ENCODE peak calls at places on chromosomes 1 and 21, in four cellular contexts. One of them, this sample, is unnamed.

GRCh38 chr1:6603851-6604558 is 1.3 kb upstream of the KLHL21 start:
- DNase-seq in fibroblast of lung: peak
- DNase-seq in natural killer cell: no peak
- DNase-seq in pancreas: peak
- DNase-seq in this sample: peak

GRCh38 chr21:36753556-36753955 is 54.6 kb downstream of the SIM2 start:
- DNase-seq in fibroblast of lung: no peak
- DNase-seq in natural killer cell: no peak
- DNase-seq in pancreas: no peak
- DNase-seq in this sample: peak

GRCh38 chr21:18522181-18522771 is 118.7 kb upstream of the TMPRSS15 start:
- DNase-seq in fibroblast of lung: peak
- DNase-seq in natural killer cell: no peak
- DNase-seq in pancreas: no peak
- DNase-seq in this sample: no peak

GRCh38 chr1:10755977-10756521 is 40.4 kb downstream of the CASZ1 start:
- DNase-seq in fibroblast of lung: peak
- DNase-seq in natural killer cell: peak
- DNase-seq in pancreas: no peak
- DNase-seq in this sample: peak

GRCh38 chr1:207454046-207454964 is at the start of gene CR2:
- DNase-seq in fibroblast of lung: no peak
- DNase-seq in natural killer cell: peak
- DNase-seq in pancreas: peak
- DNase-seq in this sample: no peak

GRCh38 chr1:201282931-201283829 is at the start of gene PKP1:
- DNase-seq in fibroblast of lung: peak
- DNase-seq in natural killer cell: no peak
- DNase-seq in pancreas: peak
- DNase-seq in this sample: peak

GRCh38 chr1:26336477-26337205 is 17.3 kb downstream of the CRYBG2 start:
- DNase-seq in fibroblast of lung: no peak
- DNase-seq in natural killer cell: peak
- DNase-seq in pancreas: peak
- DNase-seq in this sample: no peak

GRCh38 chr1:212512731-212513559 is 80.2 kb downstream of the NENF start:
- DNase-seq in fibroblast of lung: no peak
- DNase-seq in natural killer cell: no peak
- DNase-seq in pancreas: no peak
- DNase-seq in this sample: peak

GRCh38 chr1:85378526-85378925 is 86.4 kb downstream of the DDAH1 start:
- DNase-seq in fibroblast of lung: no peak
- DNase-seq in natural killer cell: no peak
- DNase-seq in pancreas: no peak
- DNase-seq in this sample: no peak

GRCh38 chr1:58999676-59000075 is 215.8 kb upstream of the JUN start:
- DNase-seq in fibroblast of lung: no peak
- DNase-seq in natural killer cell: no peak
- DNase-seq in pancreas: no peak
- DNase-seq in this sample: no peak

GRCh38 chr1:38090796-38091195 is 44.2 kb upstream of the POU3F1 start:
- DNase-seq in fibroblast of lung: no peak
- DNase-seq in natural killer cell: no peak
- DNase-seq in pancreas: no peak
- DNase-seq in this sample: no peak

GRCh38 chr1:47738560-47739182 is 258.5 kb downstream of the TRABD2B start:
- DNase-seq in fibroblast of lung: peak
- DNase-seq in natural killer cell: no peak
- DNase-seq in pancreas: peak
- DNase-seq in this sample: peak

GRCh38 chr21:26047279-26047967 is 123.1 kb downstream of the APP start:
- DNase-seq in fibroblast of lung: no peak
- DNase-seq in natural killer cell: no peak
- DNase-seq in pancreas: peak
- DNase-seq in this sample: no peak

GRCh38 chr1:56446531-56447098 is 132.7 kb downstream of the PLPP3 start:
- DNase-seq in fibroblast of lung: peak
- DNase-seq in natural killer cell: no peak
- DNase-seq in pancreas: no peak
- DNase-seq in this sample: no peak

GRCh38 chr21:26842976-26843911 is 2.0 kb downstream of the ADAMTS1 start:
- DNase-seq in fibroblast of lung: peak
- DNase-seq in natural killer cell: peak
- DNase-seq in pancreas: peak
- DNase-seq in this sample: peak

GRCh38 chr1:204506969-204507316 is 9.3 kb upstream of the MDM4 start:
- DNase-seq in fibroblast of lung: peak
- DNase-seq in natural killer cell: peak
- DNase-seq in pancreas: peak
- DNase-seq in this sample: peak

GRCh38 chr1:204505674-204506073 is 10.5 kb upstream of the MDM4 start:
- DNase-seq in fibroblast of lung: no peak
- DNase-seq in natural killer cell: no peak
- DNase-seq in pancreas: no peak
- DNase-seq in this sample: no peak

GRCh38 chr1:204507317-204508105 is 8.7 kb upstream of the MDM4 start:
- DNase-seq in fibroblast of lung: peak
- DNase-seq in natural killer cell: no peak
- DNase-seq in pancreas: peak
- DNase-seq in this sample: peak

GRCh38 chr1:204503913-204504519 is 9.4 kb upstream of the PIK3C2B start:
- DNase-seq in fibroblast of lung: no peak
- DNase-seq in natural killer cell: no peak
- DNase-seq in pancreas: no peak
- DNase-seq in this sample: no peak

GRCh38 chr1:204506091-204506968 is 9.9 kb upstream of the MDM4 start:
- DNase-seq in fibroblast of lung: peak
- DNase-seq in natural killer cell: peak
- DNase-seq in pancreas: peak
- DNase-seq in this sample: peak
- TF ChIP-seq CTCF in fibroblast of lung: no peak
- TF ChIP-seq CTCF in natural killer cell: no peak
- TF ChIP-seq CTCF in pancreas: no peak
- TF ChIP-seq CTCF in this sample: no peak

GRCh38 chr21:31457675-31458074 is 113.6 kb upstream of the TIAM1 start:
- DNase-seq in fibroblast of lung: no peak
- DNase-seq in natural killer cell: no peak
- DNase-seq in pancreas: no peak
- DNase-seq in this sample: no peak
- TF ChIP-seq CTCF in fibroblast of lung: no peak
- TF ChIP-seq CTCF in natural killer cell: no peak
- TF ChIP-seq CTCF in pancreas: no peak
- TF ChIP-seq CTCF in this sample: no peak

GRCh38 chr21:41659791-41660560 is 106.9 kb downstream of the RIPK4 start:
- DNase-seq in fibroblast of lung: peak
- DNase-seq in natural killer cell: no peak
- DNase-seq in pancreas: no peak
- DNase-seq in this sample: peak
- TF ChIP-seq CTCF in fibroblast of lung: peak
- TF ChIP-seq CTCF in natural killer cell: no peak
- TF ChIP-seq CTCF in pancreas: no peak
- TF ChIP-seq CTCF in this sample: no peak

DNA sequence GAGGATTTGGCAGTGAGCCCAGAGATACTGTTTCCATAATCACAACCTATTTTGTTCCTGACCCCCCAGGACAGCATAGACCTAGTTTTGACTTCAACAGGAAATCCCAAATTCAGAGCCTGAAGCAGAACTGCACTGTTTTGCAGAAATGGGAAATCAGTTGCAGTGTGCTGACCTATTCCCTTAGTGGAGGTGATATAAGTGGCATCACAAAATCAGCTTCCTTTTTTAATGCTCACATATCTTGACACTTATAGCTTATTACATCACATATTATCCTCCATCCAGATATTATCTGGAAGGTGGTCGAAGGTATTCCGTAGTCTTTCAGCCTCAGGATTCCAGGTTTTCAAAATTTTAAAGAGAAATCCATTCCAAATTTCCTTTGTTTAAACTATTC is 106.2 kb upstream of the DPYD start:
- DNase-seq in fibroblast of lung: no peak
- DNase-seq in natural killer cell: no peak
- DNase-seq in pancreas: no peak
- DNase-seq in this sample: no peak
- TF ChIP-seq CTCF in fibroblast of lung: no peak
- TF ChIP-seq CTCF in natural killer cell: no peak
- TF ChIP-seq CTCF in pancreas: no peak
- TF ChIP-seq CTCF in this sample: no peak

DNA sequence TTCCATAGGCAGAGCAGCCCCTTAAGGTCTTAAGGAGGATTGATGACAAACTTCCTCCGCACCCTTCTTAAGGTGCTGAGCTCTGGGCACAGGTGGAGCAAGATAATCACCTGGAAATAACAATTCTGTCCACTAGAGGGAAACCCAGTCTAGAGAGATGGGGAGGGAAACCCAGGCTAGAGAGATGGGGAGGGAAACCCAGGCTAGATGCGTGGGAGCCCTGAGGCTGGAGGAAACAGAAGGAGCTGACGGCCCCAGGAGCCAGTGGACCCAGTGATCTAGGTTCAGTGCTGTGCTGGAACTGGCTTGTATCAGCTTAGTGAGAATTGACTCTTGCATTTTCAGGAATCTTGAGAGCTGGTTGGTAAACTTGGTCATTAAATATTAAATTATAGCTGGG is 17.8 kb upstream of the MYCL start:
- DNase-seq in fibroblast of lung: peak
- DNase-seq in natural killer cell: no peak
- DNase-seq in pancreas: peak
- DNase-seq in this sample: peak
- TF ChIP-seq CTCF in fibroblast of lung: peak
- TF ChIP-seq CTCF in natural killer cell: peak
- TF ChIP-seq CTCF in pancreas: peak
- TF ChIP-seq CTCF in this sample: peak

GRCh38 chr1:106268070-106268469 is 788.4 kb upstream of the PRMT6 start:
- DNase-seq in fibroblast of lung: no peak
- DNase-seq in natural killer cell: no peak
- DNase-seq in pancreas: no peak
- DNase-seq in this sample: no peak
- TF ChIP-seq CTCF in fibroblast of lung: no peak
- TF ChIP-seq CTCF in natural killer cell: no peak
- TF ChIP-seq CTCF in pancreas: no peak
- TF ChIP-seq CTCF in this sample: no peak

GRCh38 chr1:193680247-193680923 is 494.0 kb upstream of the B3GALT2 start:
- DNase-seq in fibroblast of lung: no peak
- DNase-seq in natural killer cell: no peak
- DNase-seq in pancreas: no peak
- DNase-seq in this sample: no peak
- TF ChIP-seq CTCF in fibroblast of lung: no peak
- TF ChIP-seq CTCF in natural killer cell: no peak
- TF ChIP-seq CTCF in pancreas: no peak
- TF ChIP-seq CTCF in this sample: no peak

GRCh38 chr1:223482766-223483165 is 89.6 kb downstream of the CCDC185 start:
- DNase-seq in fibroblast of lung: no peak
- DNase-seq in natural killer cell: no peak
- DNase-seq in pancreas: no peak
- DNase-seq in this sample: no peak

GRCh38 chr1:223487514-223488259 is 94.5 kb downstream of the CCDC185 start:
- DNase-seq in fibroblast of lung: no peak
- DNase-seq in natural killer cell: no peak
- DNase-seq in pancreas: no peak
- DNase-seq in this sample: no peak

GRCh38 chr1:223489439-223489838 is 96.2 kb downstream of the CCDC185 start:
- DNase-seq in fibroblast of lung: no peak
- DNase-seq in natural killer cell: no peak
- DNase-seq in pancreas: no peak
- DNase-seq in this sample: no peak

GRCh38 chr1:223483511-223483910 is 90.3 kb downstream of the CCDC185 start:
- DNase-seq in fibroblast of lung: no peak
- DNase-seq in natural killer cell: no peak
- DNase-seq in pancreas: no peak
- DNase-seq in this sample: no peak

DNA sequence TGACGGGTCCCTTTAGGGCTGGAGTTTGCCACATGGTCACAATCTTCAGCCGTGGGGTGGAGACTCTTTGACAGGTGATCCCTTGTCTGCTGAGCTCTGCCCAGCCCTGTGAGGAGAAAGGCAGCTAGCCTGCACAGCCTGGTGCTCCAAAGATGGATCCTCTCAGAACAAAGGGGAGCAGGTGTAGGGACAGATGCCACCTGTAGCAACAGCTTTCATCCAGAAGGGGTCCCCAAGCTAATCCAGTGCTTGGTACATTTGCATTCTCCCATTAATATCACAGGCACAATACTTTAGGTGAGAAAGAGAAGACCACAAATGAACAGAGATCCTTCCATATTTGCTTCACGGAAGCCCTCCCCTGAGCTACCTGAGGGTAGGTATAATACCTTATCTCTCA is 93.2 kb downstream of the CCDC185 start:
- DNase-seq in fibroblast of lung: no peak
- DNase-seq in natural killer cell: no peak
- DNase-seq in pancreas: no peak
- DNase-seq in this sample: no peak
- TF ChIP-seq CTCF in fibroblast of lung: no peak
- TF ChIP-seq CTCF in natural killer cell: no peak
- TF ChIP-seq CTCF in pancreas: no peak
- TF ChIP-seq CTCF in this sample: no peak

GRCh38 chr1:208540724-208541123 is 296.5 kb upstream of the PLXNA2 start:
- DNase-seq in fibroblast of lung: no peak
- DNase-seq in natural killer cell: no peak
- DNase-seq in pancreas: no peak
- DNase-seq in this sample: no peak
- TF ChIP-seq CTCF in fibroblast of lung: no peak
- TF ChIP-seq CTCF in natural killer cell: no peak
- TF ChIP-seq CTCF in pancreas: no peak
- TF ChIP-seq CTCF in this sample: no peak

This sample was measured in AG10803.